ENCODE peak calls at places on chromosomes 16 and 17, in eight cellular contexts. B is dorsolateral prefrontal cortex, W is cardiac fibroblast, N is heart left ventricle, J is HL-60, O is bronchial epithelial cell, E is sigmoid colon, U is GM12865. X is an unnamed sample.

GRCh38 chr17:21077286-21077685 is 34.5 kb upstream of the USP22 start:
- DNase-seq in N (no peak), E (no peak), J (no peak), O (no peak), U (no peak), W (no peak), B (no peak), X (no peak)

GRCh38 chr16:49918257-49918656 is 62.3 kb upstream of the ZNF423 start:
- DNase-seq in W (no peak), U (peak), J (no peak), B (no peak), O (no peak), N (no peak), E (no peak), X (no peak)

GRCh38 chr17:74742153-74742515 is 5.1 kb downstream of the RAB37 start:
- DNase-seq in E (no peak), W (peak), N (peak), O (no peak), J (peak), U (peak), B (no peak), X (peak)

GRCh38 chr16:13084331-13084730 is 182.9 kb downstream of the SHISA9 start:
- DNase-seq in W (no peak), N (no peak), J (no peak), E (no peak), U (no peak), O (no peak), B (no peak), X (no peak)

GRCh38 chr17:74151551-74152315 is 51.7 kb upstream of the RPL38 start:
- DNase-seq in N (no peak), W (no peak), E (no peak), B (no peak), J (no peak), U (no peak), O (no peak), X (no peak)

GRCh38 chr17:58383892-58384462 is 32.0 kb upstream of the SUPT4H1 start:
- DNase-seq in W (no peak), O (no peak), U (no peak), E (no peak), N (no peak), B (no peak), J (no peak), X (no peak)

GRCh38 chr16:50739031-50739430 is 2.9 kb upstream of the CYLD start:
- DNase-seq in U (no peak), W (no peak), B (no peak), E (no peak), N (no peak), O (no peak), J (no peak), X (no peak)

GRCh38 chr17:42286411-42287295 is 1.6 kb upstream of the STAT5A start:
- DNase-seq in B (no peak), W (no peak), N (peak), J (no peak), U (peak), E (peak), O (no peak), X (no peak)

GRCh38 chr16:85652431-85653221 is 36.1 kb downstream of the GINS2 start:
- DNase-seq in N (peak), W (peak), E (peak), O (peak), B (peak), U (no peak), J (peak), X (peak)

GRCh38 chr17:55783684-55784245 is 32.9 kb downstream of the PCTP start:
- DNase-seq in J (peak), U (no peak), B (no peak), O (no peak), W (peak), E (peak), N (peak), X (peak)

GRCh38 chr16:5071681-5072333 is at the start of gene ALG1:
- DNase-seq in B (peak), J (peak), U (peak), N (peak), W (peak), E (peak), O (peak), X (peak)

GRCh38 chr17:17171186-17171585 is 34.9 kb downstream of the PLD6 start:
- DNase-seq in N (no peak), E (no peak), B (no peak), U (no peak), O (no peak), J (no peak), W (no peak), X (no peak)

GRCh38 chr16:6160871-6161270 is 1063.3 kb upstream of the EEF2KMT start:
- DNase-seq in J (no peak), N (no peak), U (no peak), B (no peak), E (no peak), O (no peak), W (no peak), X (no peak)

GRCh38 chr16:8668138-8668537 is 6.3 kb upstream of the ABAT start:
- DNase-seq in J (no peak), B (no peak), N (no peak), W (no peak), O (no peak), U (no peak), E (no peak), X (no peak)

GRCh38 chr17:66541461-66542182 is 239.2 kb downstream of the PRKCA start:
- DNase-seq in B (no peak), O (no peak), N (peak), J (no peak), E (no peak), W (peak), U (peak), X (peak)

GRCh38 chr16:13906426-13907089 is 13.4 kb upstream of the ERCC4 start:
- DNase-seq in O (no peak), U (no peak), J (peak), N (no peak), W (no peak), E (no peak), B (no peak), X (no peak)

GRCh38 chr16:30031477-30031918 is 427 bp upstream of the TLCD3B start:
- DNase-seq in B (no peak), E (no peak), N (no peak), U (no peak), O (no peak), J (no peak), W (no peak), X (no peak)

GRCh38 chr16:73058616-73059409 is 10.9 kb upstream of the ZFHX3 start:
- DNase-seq in J (peak), N (peak), O (peak), B (no peak), W (peak), E (peak), U (peak), X (peak)

GRCh38 chr17:3804503-3804931 is 3.5 kb upstream of the ITGAE start:
- DNase-seq in J (no peak), E (no peak), N (no peak), W (peak), B (no peak), U (peak), O (no peak), X (peak)

GRCh38 chr16:17768257-17768656 is 297.5 kb upstream of the XYLT1 start:
- DNase-seq in E (no peak), W (peak), U (no peak), N (no peak), B (no peak), O (peak), J (no peak), X (peak)

GRCh38 chr16:84791088-84791487 is 28.7 kb upstream of the CRISPLD2 start:
- DNase-seq in N (no peak), O (no peak), W (peak), B (no peak), U (no peak), E (peak), J (no peak), X (no peak)

GRCh38 chr17:69142473-69142802 is 743 bp upstream of the ABCA6 start:
- DNase-seq in W (peak), O (peak), E (no peak), N (no peak), U (no peak), B (no peak), J (no peak), X (peak)

GRCh38 chr17:33904438-33904837 is 350.6 kb upstream of the CCL2 start:
- DNase-seq in E (no peak), O (no peak), B (no peak), U (no peak), W (no peak), N (no peak), J (no peak), X (no peak)

GRCh38 chr17:72273301-72274056 is 152.7 kb downstream of the SOX9 start:
- DNase-seq in W (peak), N (no peak), E (no peak), B (no peak), U (no peak), J (no peak), O (peak), X (no peak)

GRCh38 chr17:7839890-7840260 is 5.9 kb downstream of the KDM6B start:
- DNase-seq in O (no peak), E (peak), B (no peak), J (no peak), N (no peak), W (peak), U (peak), X (no peak)

GRCh38 chr17:76682306-76682705 is 28.5 kb downstream of the MXRA7 start:
- DNase-seq in O (no peak), N (peak), J (no peak), W (peak), E (peak), B (no peak), U (no peak), X (peak)

GRCh38 chr16:68229431-68230175 is 6.3 kb downstream of the ESRP2 start:
- DNase-seq in J (peak), B (no peak), N (no peak), W (peak), U (peak), O (peak), E (peak), X (peak)

GRCh38 chr16:66891360-66891759 is 11.0 kb downstream of the PDP2 start:
- DNase-seq in B (no peak), J (no peak), O (no peak), U (no peak), W (no peak), E (no peak), N (no peak), X (no peak)

GRCh38 chr17:6574689-6575595 is 18.6 kb upstream of the PITPNM3 start:
- DNase-seq in B (no peak), J (peak), W (peak), U (peak), E (no peak), N (peak), O (peak), X (peak)

GRCh38 chr17:44095388-44095646 is 24.8 kb downstream of the G6PC3 start:
- DNase-seq in N (no peak), E (no peak), O (no peak), B (no peak), J (no peak), U (no peak), W (no peak), X (no peak)

GRCh38 chr16:55151901-55152300 is 172.1 kb upstream of the IRX6 start:
- DNase-seq in N (no peak), W (no peak), J (no peak), O (no peak), U (no peak), E (no peak), B (no peak), X (no peak)

GRCh38 chr17:78977992-78978973 is 1.4 kb downstream of the LGALS3BP start:
- DNase-seq in N (peak), U (no peak), J (no peak), W (no peak), E (no peak), B (no peak), O (no peak), X (no peak)
- TF ChIP-seq CTCF in N (no peak), U (no peak), J (no peak), W (no peak), E (no peak), B (no peak), O (peak), X (no peak)

DNA sequence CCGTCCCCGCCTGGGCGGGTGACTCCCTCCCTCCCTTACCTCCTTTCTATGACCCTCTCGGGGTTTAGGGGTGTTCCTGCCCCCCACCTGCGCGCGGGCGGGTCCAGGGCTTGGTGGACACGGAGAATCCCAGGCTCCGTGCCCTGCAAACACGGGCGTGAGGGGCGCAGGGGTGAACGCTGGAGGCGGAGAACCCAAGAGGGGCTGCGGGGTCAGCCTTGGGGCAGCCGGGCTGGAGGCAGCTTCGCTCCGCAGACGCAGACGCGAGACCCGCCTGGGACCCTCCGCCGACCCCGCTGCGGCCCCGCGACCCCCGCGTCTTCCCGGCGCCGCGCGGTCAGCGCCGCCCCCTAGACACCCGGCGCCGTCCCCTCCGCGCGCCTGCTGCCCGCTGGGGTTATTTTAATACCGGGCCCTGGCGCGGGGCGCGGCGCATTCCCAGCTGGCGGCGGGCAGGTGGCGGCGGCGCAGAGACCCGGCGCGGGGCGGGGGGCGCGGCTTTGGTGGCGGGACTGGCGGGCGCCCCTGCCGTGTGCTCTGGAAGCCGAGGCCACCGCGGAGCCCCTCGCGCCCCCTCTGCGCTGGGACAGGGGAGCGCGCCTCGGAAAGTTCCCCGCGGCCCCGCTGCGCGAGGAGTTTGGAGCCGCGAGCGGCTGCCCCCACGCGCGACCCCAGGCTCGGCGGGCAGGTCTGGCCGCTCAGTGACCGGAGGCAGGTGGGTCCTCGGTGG is at the start of gene UTS2R:
- DNase-seq in W (no peak), U (no peak), J (no peak), O (no peak), B (no peak), N (no peak), E (no peak), X (no peak)
- H3K4me3 ChIP-seq in W (peak), U (peak), J (no peak), O (no peak), B (peak), N (peak), E (peak), X (peak)

GRCh38 chr16:23103603-23104002 is 45.6 kb downstream of the USP31 start:
- DNase-seq in W (no peak), B (no peak), O (no peak), N (no peak), U (no peak), J (no peak), E (no peak), X (no peak)
- TF ChIP-seq CTCF in W (no peak), B (no peak), O (no peak), N (no peak), U (no peak), J (no peak), E (no peak), X (no peak)

DNA sequence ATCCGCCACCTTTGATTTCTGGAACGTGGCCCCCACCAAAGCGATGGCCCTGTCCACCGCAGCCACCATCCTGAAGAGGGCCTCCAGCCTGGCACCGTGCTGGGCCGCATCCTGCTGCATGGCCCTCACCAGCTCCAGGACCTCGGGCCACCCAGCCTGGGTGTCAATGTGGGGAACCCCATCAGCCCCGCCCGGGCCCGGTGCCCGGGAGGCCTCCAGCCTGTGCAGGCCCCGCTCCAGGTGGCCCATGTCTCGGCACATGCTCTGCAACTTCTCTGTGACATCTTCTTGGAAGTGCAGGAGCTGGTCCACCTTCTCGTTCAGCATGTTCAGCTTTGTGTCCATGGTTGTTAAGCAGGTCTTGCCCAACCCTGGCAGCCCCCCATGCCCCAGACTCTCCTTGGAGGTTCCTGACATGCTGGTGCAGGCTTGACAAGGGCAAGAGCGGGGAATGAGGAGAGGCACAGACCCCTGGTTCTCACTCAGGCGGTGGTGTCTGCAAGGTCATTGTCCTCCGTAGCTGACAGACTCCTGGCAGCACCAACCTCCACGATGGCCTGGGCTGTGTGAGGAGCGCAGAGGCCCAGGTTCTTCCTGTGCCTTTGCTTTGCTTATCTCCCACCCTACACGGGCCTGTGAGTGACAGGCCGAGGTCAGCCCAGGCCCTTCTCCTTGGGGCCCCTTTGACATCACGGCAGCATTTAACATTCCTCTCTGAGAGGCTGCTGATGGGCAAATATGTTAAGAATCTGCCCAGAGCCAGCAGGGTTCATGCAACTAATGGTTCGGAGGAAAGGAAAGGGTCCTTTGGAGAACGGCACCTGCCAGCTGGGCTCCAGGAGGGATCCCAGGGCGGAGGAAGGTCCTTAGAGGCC is at the start of gene MYLK3:
- DNase-seq in B (no peak), J (no peak), E (peak), N (peak), O (no peak), W (peak), U (no peak), X (no peak)
- H3K4me3 ChIP-seq in B (no peak), J (no peak), E (no peak), N (peak), O (no peak), W (no peak), U (no peak), X (no peak)

DNA sequence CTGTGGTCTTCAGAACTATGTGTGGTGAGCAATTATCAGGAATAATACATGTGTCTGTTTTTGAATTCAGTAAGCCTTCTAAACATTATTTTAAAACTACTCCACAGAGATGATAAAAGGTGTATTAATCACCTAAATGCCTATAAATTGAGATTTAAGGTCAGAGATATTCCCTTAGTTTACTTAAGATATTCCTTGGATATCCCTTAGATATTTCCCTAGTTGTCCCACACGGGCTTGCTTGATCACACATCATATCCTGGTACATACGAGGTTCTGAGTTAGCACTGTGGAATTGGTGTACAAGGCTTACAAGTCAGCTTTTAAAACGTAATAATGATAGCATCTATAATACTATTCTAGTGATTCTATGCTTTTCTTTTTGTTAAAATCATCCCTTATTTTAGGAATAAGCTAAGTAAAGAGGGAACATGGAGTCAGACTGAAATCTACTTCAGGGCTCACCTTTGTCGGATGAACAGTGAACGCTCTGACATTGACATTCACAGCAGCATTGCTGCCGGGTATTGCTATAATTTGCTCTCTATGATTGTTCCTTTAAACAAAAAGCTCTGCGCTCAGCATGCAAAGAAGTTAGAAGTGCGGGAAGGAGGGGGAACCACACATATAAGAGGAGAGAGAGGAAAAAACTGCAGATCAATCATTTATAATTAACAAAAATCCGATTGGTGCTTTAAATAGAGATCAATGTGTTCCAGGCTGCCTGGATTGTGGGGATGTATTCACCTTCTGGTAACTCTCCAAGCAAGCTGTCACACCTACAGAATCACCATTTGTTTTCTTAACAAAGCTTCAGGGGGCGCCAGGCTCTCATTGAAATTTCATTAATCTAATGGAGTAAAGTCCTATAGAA is 136.5 kb downstream of the SKAP1 start:
- DNase-seq in B (no peak), E (no peak), J (no peak), O (no peak), U (no peak), N (no peak), W (no peak), X (no peak)
- TF ChIP-seq CTCF in B (no peak), E (no peak), J (no peak), O (no peak), U (no peak), N (no peak), W (no peak), X (no peak)

GRCh38 chr16:629289-630023 is 1.3 kb upstream of the WFIKKN1 start:
- DNase-seq in B (no peak), U (no peak), E (no peak), W (no peak), O (no peak), J (no peak), N (peak), X (no peak)
- H3K4me3 ChIP-seq in B (no peak), U (no peak), E (no peak), W (no peak), O (no peak), J (no peak), N (no peak), X (no peak)

DNA sequence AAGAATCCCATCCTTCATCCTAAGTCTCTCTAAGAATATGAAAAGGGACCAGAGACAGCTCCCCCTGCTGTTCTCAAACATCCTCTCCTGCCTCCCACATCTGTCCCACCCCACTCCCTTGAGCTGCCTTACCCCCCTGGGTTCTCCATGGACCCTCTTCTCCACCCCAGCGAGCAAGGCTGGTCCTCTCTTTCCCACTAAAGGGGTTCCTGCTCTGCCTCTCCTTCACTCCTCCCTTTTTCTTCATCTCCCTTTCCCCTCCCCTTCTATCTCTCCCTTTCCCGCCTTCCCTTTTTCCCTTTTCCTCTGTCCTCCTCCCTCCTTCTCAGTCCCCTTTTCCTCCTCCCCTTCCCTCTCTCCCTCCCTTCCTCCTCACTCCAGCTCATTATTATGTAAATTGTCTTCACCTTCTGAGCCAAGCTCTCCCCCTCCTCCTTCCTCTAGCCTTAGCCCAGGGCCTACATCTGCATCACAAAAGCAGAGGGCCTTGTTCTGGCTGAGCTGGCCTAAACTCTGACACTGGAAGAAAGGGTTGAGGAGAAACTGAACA is 90.0 kb downstream of the GNAO1 start:
- DNase-seq in B (peak), O (peak), J (no peak), W (no peak), N (no peak), E (no peak), U (no peak), X (no peak)
- TF ChIP-seq CTCF in B (no peak), O (peak), J (no peak), W (peak), N (peak), E (no peak), U (peak), X (peak)

X was measured in fibroblast of pulmonary artery.